ENCODE peak calls at places on chromosomes 13 and 19, in nine cellular contexts. One of them, this sample, is unnamed.

GRCh38 chr19:4581381-4582111 is 22.1 kb upstream of the SEMA6B start:
- DNase-seq in neural progenitor cell: peak; percentile 85
- DNase-seq in GM23248: no peak
- DNase-seq in fibroblast of lung: peak; percentile 31
- DNase-seq in mammary epithelial cell: peak; percentile 15
- DNase-seq in HepG2: no peak
- DNase-seq in H1: no peak
- DNase-seq in HCT116: no peak
- DNase-seq in astrocyte: no peak
- DNase-seq in this sample: peak; percentile 71

GRCh38 chr13:48626726-48627451 is 26.8 kb upstream of the CYSLTR2 start:
- DNase-seq in GM23248: no peak
- DNase-seq in astrocyte: peak; percentile 49
- DNase-seq in neural progenitor cell: no peak
- DNase-seq in fibroblast of lung: peak; percentile 58
- DNase-seq in HepG2: peak; percentile 21
- DNase-seq in mammary epithelial cell: no peak
- DNase-seq in H1: no peak
- DNase-seq in HCT116: no peak
- DNase-seq in this sample: no peak

GRCh38 chr19:35549174-35549788 is 3.9 kb downstream of the TMEM147 start:
- DNase-seq in HCT116: peak; percentile 34
- DNase-seq in astrocyte: no peak
- DNase-seq in HepG2: peak; percentile 76
- DNase-seq in H1: no peak
- DNase-seq in fibroblast of lung: peak; percentile 50
- DNase-seq in neural progenitor cell: peak; percentile 91
- DNase-seq in GM23248: peak; percentile 84
- DNase-seq in mammary epithelial cell: peak; percentile 58
- DNase-seq in this sample: peak; percentile 83

GRCh38 chr19:6270076-6270745 is 9.6 kb downstream of the MLLT1 start:
- DNase-seq in GM23248: no peak
- DNase-seq in fibroblast of lung: no peak
- DNase-seq in mammary epithelial cell: no peak
- DNase-seq in HepG2: no peak
- DNase-seq in astrocyte: no peak
- DNase-seq in H1: no peak
- DNase-seq in HCT116: no peak
- DNase-seq in neural progenitor cell: no peak
- DNase-seq in this sample: no peak

GRCh38 chr19:45553464-45553863 is 31.1 kb downstream of the OPA3 start:
- DNase-seq in H1: peak; percentile 70
- DNase-seq in GM23248: no peak
- DNase-seq in neural progenitor cell: peak; percentile 85
- DNase-seq in fibroblast of lung: no peak
- DNase-seq in astrocyte: no peak
- DNase-seq in HepG2: no peak
- DNase-seq in HCT116: no peak
- DNase-seq in mammary epithelial cell: no peak
- DNase-seq in this sample: no peak

GRCh38 chr19:28481674-28482073 is 731.3 kb downstream of the UQCRFS1 start:
- DNase-seq in mammary epithelial cell: no peak
- DNase-seq in neural progenitor cell: no peak
- DNase-seq in fibroblast of lung: no peak
- DNase-seq in HCT116: no peak
- DNase-seq in GM23248: no peak
- DNase-seq in H1: no peak
- DNase-seq in astrocyte: no peak
- DNase-seq in HepG2: no peak
- DNase-seq in this sample: no peak

GRCh38 chr13:82480415-82480814 is 1401.9 kb downstream of the SLITRK1 start:
- DNase-seq in H1: no peak
- DNase-seq in HCT116: no peak
- DNase-seq in HepG2: peak; percentile 0
- DNase-seq in mammary epithelial cell: no peak
- DNase-seq in GM23248: peak; percentile 4
- DNase-seq in astrocyte: no peak
- DNase-seq in fibroblast of lung: no peak
- DNase-seq in neural progenitor cell: peak; percentile 6
- DNase-seq in this sample: peak; percentile 11

GRCh38 chr13:21719463-21719862 is 48.6 kb downstream of the FGF9 start:
- DNase-seq in GM23248: no peak
- DNase-seq in H1: no peak
- DNase-seq in HCT116: no peak
- DNase-seq in HepG2: no peak
- DNase-seq in fibroblast of lung: no peak
- DNase-seq in mammary epithelial cell: no peak
- DNase-seq in neural progenitor cell: no peak
- DNase-seq in astrocyte: no peak
- DNase-seq in this sample: no peak

GRCh38 chr13:76086729-76087128 is 450.6 kb downstream of the LMO7 start:
- DNase-seq in GM23248: no peak
- DNase-seq in mammary epithelial cell: no peak
- DNase-seq in HepG2: no peak
- DNase-seq in H1: no peak
- DNase-seq in neural progenitor cell: peak; percentile 13
- DNase-seq in fibroblast of lung: no peak
- DNase-seq in HCT116: no peak
- DNase-seq in astrocyte: no peak
- DNase-seq in this sample: no peak

GRCh38 chr13:26943748-26944147 is 183.2 kb upstream of the GPR12 start:
- DNase-seq in astrocyte: no peak
- DNase-seq in neural progenitor cell: no peak
- DNase-seq in fibroblast of lung: no peak
- DNase-seq in HCT116: no peak
- DNase-seq in HepG2: no peak
- DNase-seq in H1: no peak
- DNase-seq in mammary epithelial cell: no peak
- DNase-seq in GM23248: no peak
- DNase-seq in this sample: no peak

GRCh38 chr19:49155830-49156346 is 692 bp upstream of the HRC start:
- DNase-seq in neural progenitor cell: peak; percentile 36
- DNase-seq in fibroblast of lung: no peak
- DNase-seq in HepG2: no peak
- DNase-seq in H1: no peak
- DNase-seq in mammary epithelial cell: no peak
- DNase-seq in HCT116: no peak
- DNase-seq in astrocyte: no peak
- DNase-seq in GM23248: no peak
- DNase-seq in this sample: no peak

GRCh38 chr13:84131249-84131648 is 249.0 kb upstream of the SLITRK1 start:
- DNase-seq in astrocyte: no peak
- DNase-seq in GM23248: no peak
- DNase-seq in mammary epithelial cell: no peak
- DNase-seq in HepG2: no peak
- DNase-seq in neural progenitor cell: no peak
- DNase-seq in fibroblast of lung: no peak
- DNase-seq in H1: no peak
- DNase-seq in HCT116: no peak
- DNase-seq in this sample: no peak

GRCh38 chr13:33536639-33537425 is 251.3 kb upstream of the STARD13 start:
- DNase-seq in mammary epithelial cell: peak; percentile 13
- DNase-seq in astrocyte: peak; percentile 63
- DNase-seq in HCT116: no peak
- DNase-seq in neural progenitor cell: no peak
- DNase-seq in H1: no peak
- DNase-seq in GM23248: peak; percentile 25
- DNase-seq in HepG2: no peak
- DNase-seq in fibroblast of lung: peak; percentile 68
- DNase-seq in this sample: no peak

GRCh38 chr19:33302175-33302973 is at the start of gene CEBPA:
- DNase-seq in H1: peak; percentile 58
- DNase-seq in fibroblast of lung: peak; percentile 74
- DNase-seq in mammary epithelial cell: peak; percentile 78
- DNase-seq in astrocyte: peak; percentile 55
- DNase-seq in HepG2: peak; percentile 78
- DNase-seq in GM23248: peak; percentile 93
- DNase-seq in HCT116: peak; percentile 70
- DNase-seq in neural progenitor cell: peak; percentile 96
- DNase-seq in this sample: peak; percentile 87

GRCh38 chr19:37221136-37221535 is 3.1 kb downstream of the ZNF383 start:
- DNase-seq in mammary epithelial cell: peak; percentile 71
- DNase-seq in HepG2: no peak
- DNase-seq in GM23248: no peak
- DNase-seq in HCT116: no peak
- DNase-seq in fibroblast of lung: no peak
- DNase-seq in H1: no peak
- DNase-seq in astrocyte: no peak
- DNase-seq in neural progenitor cell: no peak
- DNase-seq in this sample: no peak

GRCh38 chr19:36215276-36216171 is 618 bp downstream of the ZNF146 start:
- DNase-seq in HCT116: no peak
- DNase-seq in neural progenitor cell: peak; percentile 39
- DNase-seq in mammary epithelial cell: peak; percentile 10
- DNase-seq in GM23248: peak; percentile 83
- DNase-seq in astrocyte: peak; percentile 51
- DNase-seq in fibroblast of lung: peak; percentile 57
- DNase-seq in HepG2: no peak
- DNase-seq in H1: no peak
- DNase-seq in this sample: peak; percentile 45

GRCh38 chr19:38455031-38455430 is 21.5 kb downstream of the RYR1 start:
- DNase-seq in mammary epithelial cell: no peak
- DNase-seq in astrocyte: peak; percentile 15
- DNase-seq in HCT116: no peak
- DNase-seq in neural progenitor cell: peak; percentile 83
- DNase-seq in H1: no peak
- DNase-seq in fibroblast of lung: peak; percentile 14
- DNase-seq in GM23248: peak; percentile 31
- DNase-seq in HepG2: peak; percentile 18
- DNase-seq in this sample: peak; percentile 62

GRCh38 chr13:50457430-50458393 is 385.8 kb downstream of the DLEU7 start:
- DNase-seq in neural progenitor cell: no peak
- DNase-seq in mammary epithelial cell: no peak
- DNase-seq in GM23248: no peak
- DNase-seq in astrocyte: no peak
- DNase-seq in HCT116: no peak
- DNase-seq in fibroblast of lung: no peak
- DNase-seq in H1: no peak
- DNase-seq in HepG2: no peak
- DNase-seq in this sample: no peak

GRCh38 chr19:18225355-18225701 is 910 bp downstream of the PDE4C start:
- DNase-seq in HCT116: no peak
- DNase-seq in neural progenitor cell: no peak
- DNase-seq in HepG2: no peak
- DNase-seq in fibroblast of lung: no peak
- DNase-seq in GM23248: no peak
- DNase-seq in astrocyte: no peak
- DNase-seq in mammary epithelial cell: no peak
- DNase-seq in H1: no peak
- DNase-seq in this sample: no peak
- TF ChIP-seq EZH2 in HCT116: no peak
- TF ChIP-seq EZH2 in neural progenitor cell: peak; percentile 89
- TF ChIP-seq EZH2 in HepG2: no peak
- TF ChIP-seq EZH2 in fibroblast of lung: peak; percentile 30
- TF ChIP-seq EZH2 in GM23248: no peak
- TF ChIP-seq EZH2 in astrocyte: no peak
- TF ChIP-seq EZH2 in mammary epithelial cell: no peak
- TF ChIP-seq EZH2 in H1: peak; percentile 72
- TF ChIP-seq EZH2 in this sample: peak; percentile 18

DNA sequence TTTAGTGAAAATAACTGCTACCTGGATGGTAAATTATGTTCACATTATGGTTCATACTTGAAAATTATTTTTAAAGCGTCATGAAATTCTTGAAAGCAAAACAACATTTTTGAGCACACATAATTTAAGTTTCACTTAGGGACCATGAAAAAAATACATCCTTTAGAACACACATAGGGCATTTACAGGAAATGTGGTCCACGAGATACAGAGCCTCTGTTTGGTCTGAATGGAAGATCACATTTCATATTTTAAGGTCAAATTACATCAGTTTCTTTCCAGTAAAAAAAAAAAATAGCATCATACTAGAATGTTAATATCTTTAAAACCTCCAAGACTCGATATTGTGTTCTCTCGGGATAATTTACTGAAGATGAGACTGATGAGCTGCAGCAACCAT is 720.8 kb downstream of the DIAPH3 start:
- DNase-seq in GM23248: no peak
- DNase-seq in neural progenitor cell: no peak
- DNase-seq in H1: no peak
- DNase-seq in mammary epithelial cell: no peak
- DNase-seq in fibroblast of lung: no peak
- DNase-seq in astrocyte: no peak
- DNase-seq in HCT116: no peak
- DNase-seq in HepG2: no peak
- DNase-seq in this sample: no peak
- H3K9me3 ChIP-seq in GM23248: no peaks in the 10 kb centered on the region
- H3K9me3 ChIP-seq in neural progenitor cell: no peaks in the 10 kb centered on the region
- H3K9me3 ChIP-seq in H1: no peaks in the 10 kb centered on the region
- H3K9me3 ChIP-seq in mammary epithelial cell: no peaks in the 10 kb centered on the region
- H3K9me3 ChIP-seq in fibroblast of lung: no peaks in the 10 kb centered on the region
- H3K9me3 ChIP-seq in astrocyte: no peaks in the 10 kb centered on the region
- H3K9me3 ChIP-seq in HCT116: no peaks in the 10 kb centered on the region
- H3K9me3 ChIP-seq in HepG2: no peaks in the 10 kb centered on the region
- H3K9me3 ChIP-seq in this sample: no peaks in the 10 kb centered on the region

DNA sequence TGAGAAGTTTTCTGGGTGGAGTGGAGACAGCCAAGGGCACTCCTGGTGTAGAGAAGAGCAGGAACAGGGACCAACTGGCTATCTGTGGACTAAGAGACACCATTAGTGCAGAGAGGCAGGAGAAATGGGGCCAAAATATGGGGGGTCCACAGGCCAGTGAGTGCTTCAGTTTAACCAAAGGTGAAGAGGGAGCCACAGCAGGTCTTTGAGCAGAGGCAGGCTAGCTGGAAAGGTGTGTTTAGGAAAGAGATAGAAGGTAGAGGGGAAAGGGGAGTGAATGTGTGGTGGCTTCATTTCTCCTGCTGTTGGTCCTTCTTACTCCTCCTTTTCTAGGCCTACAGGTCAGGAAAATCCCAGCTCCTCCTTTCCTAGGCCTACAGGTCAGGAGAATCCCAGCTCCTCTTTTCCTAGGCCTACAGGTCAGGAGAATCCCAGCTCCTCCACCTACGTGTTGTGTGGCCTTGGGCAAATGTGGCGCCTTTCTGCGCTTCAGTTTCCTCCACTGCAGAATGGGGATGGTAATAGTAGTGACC is 1.5 kb downstream of the TMEM238 start:
- DNase-seq in astrocyte: no peak
- DNase-seq in mammary epithelial cell: no peak
- DNase-seq in neural progenitor cell: no peak
- DNase-seq in HCT116: no peak
- DNase-seq in H1: no peak
- DNase-seq in HepG2: no peak
- DNase-seq in fibroblast of lung: no peak
- DNase-seq in GM23248: no peak
- DNase-seq in this sample: no peak
- H3K27ac ChIP-seq in astrocyte: no peak overlapping the region
- H3K27ac ChIP-seq in mammary epithelial cell: no peak overlapping the region
- H3K27ac ChIP-seq in neural progenitor cell: no peak overlapping the region
- H3K27ac ChIP-seq in HCT116: peak overlapping the region; percentile 99
- H3K27ac ChIP-seq in H1: no peak overlapping the region
- H3K27ac ChIP-seq in HepG2: no peak overlapping the region
- H3K27ac ChIP-seq in fibroblast of lung: no peak overlapping the region
- H3K27ac ChIP-seq in GM23248: no peak overlapping the region
- H3K27ac ChIP-seq in this sample: no peak overlapping the region

DNA sequence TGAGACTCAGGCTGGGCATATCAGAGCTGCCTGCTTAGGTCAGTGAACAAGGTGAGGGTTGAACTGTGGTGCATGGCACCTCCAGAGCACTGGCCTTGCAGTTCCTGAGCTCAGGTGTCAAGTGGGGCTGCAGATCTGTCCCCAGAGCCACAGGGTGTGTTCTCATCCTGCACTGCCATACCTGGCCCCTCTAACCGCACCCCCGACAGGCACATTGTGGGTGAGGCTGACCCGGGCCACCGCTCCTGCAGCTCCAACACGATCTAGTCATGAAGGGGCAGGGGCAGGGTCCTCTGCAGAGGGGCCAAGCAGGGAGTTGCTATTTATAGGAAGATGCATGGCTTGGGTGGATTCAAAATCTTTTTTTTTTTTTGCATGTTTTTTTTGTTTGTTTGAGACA is 16.7 kb upstream of the CRTC1 start:
- DNase-seq in HepG2: no peak
- DNase-seq in astrocyte: no peak
- DNase-seq in mammary epithelial cell: no peak
- DNase-seq in H1: no peak
- DNase-seq in HCT116: no peak
- DNase-seq in GM23248: no peak
- DNase-seq in fibroblast of lung: no peak
- DNase-seq in neural progenitor cell: no peak
- DNase-seq in this sample: no peak
- TF ChIP-seq EZH2 in HepG2: no peak
- TF ChIP-seq EZH2 in astrocyte: no peak
- TF ChIP-seq EZH2 in mammary epithelial cell: no peak
- TF ChIP-seq EZH2 in H1: no peak
- TF ChIP-seq EZH2 in HCT116: no peak
- TF ChIP-seq EZH2 in GM23248: no peak
- TF ChIP-seq EZH2 in fibroblast of lung: no peak
- TF ChIP-seq EZH2 in neural progenitor cell: no peak
- TF ChIP-seq EZH2 in this sample: no peak

This sample was measured in A673.